ENCODE peak calls at places on chromosomes 5 and 9, in ten cellular contexts. G is IMR-90, F is bronchial epithelial cell, E is cardiac fibroblast, H is epithelial cell of esophagus, T is spleen, Y is A549, Z is coronary artery, O is WTC11, U is AG04450. N is an unnamed sample.

GRCh38 chr9:36140086-36141084 is 3.9 kb downstream of the GLIPR2 start:
- DNase-seq in G (no peak), F (no peak), E (no peak), H (no peak), T (peak), Y (no peak), Z (no peak), O (no peak), U (no peak), N (no peak)

GRCh38 chr5:141867139-141867538 is 11.1 kb downstream of the PCDH1 start:
- DNase-seq in G (no peak), F (no peak), E (no peak), H (no peak), T (peak), Y (no peak), Z (no peak), O (no peak), U (no peak), N (no peak)

GRCh38 chr5:115432691-115433090 is 111.9 kb downstream of the FEM1C start:
- DNase-seq in G (peak), F (no peak), E (no peak), H (no peak), T (no peak), Y (no peak), Z (no peak), O (no peak), U (no peak), N (no peak)

GRCh38 chr5:72244862-72245371 is 75.1 kb downstream of the MRPS27 start:
- DNase-seq in G (peak), F (peak), E (peak), H (peak), T (no peak), Y (peak), Z (no peak), O (peak), U (no peak), N (no peak)

GRCh38 chr9:107635803-107636174 is 146.2 kb upstream of the KLF4 start:
- DNase-seq in G (no peak), F (no peak), E (no peak), H (no peak), T (no peak), Y (no peak), Z (no peak), O (no peak), U (no peak), N (no peak)

GRCh38 chr5:1736889-1737711 is 62.5 kb downstream of the MRPL36 start:
- DNase-seq in G (no peak), F (no peak), E (no peak), H (no peak), T (no peak), Y (no peak), Z (peak), O (no peak), U (no peak), N (no peak)

GRCh38 chr5:28896949-28897348 is 1858.6 kb upstream of the CDH9 start:
- DNase-seq in G (no peak), F (peak), E (peak), H (peak), T (no peak), Y (peak), Z (no peak), O (no peak), U (no peak), N (no peak)

GRCh38 chr9:37027582-37028424 is 6.3 kb downstream of the PAX5 start:
- DNase-seq in G (peak), F (peak), E (peak), H (peak), T (peak), Y (peak), Z (no peak), O (peak), U (peak), N (peak)

GRCh38 chr9:98808411-98808815 is 943 bp downstream of the GALNT12 start:
- DNase-seq in G (no peak), F (no peak), E (no peak), H (no peak), T (no peak), Y (no peak), Z (no peak), O (no peak), U (no peak), N (peak)

GRCh38 chr5:16894236-16895057 is 41.6 kb downstream of the MYO10 start:
- DNase-seq in G (peak), F (peak), E (peak), H (peak), T (no peak), Y (peak), Z (no peak), O (no peak), U (peak), N (peak)

GRCh38 chr9:75962186-75963036 is 71.9 kb downstream of the PCSK5 start:
- DNase-seq in G (no peak), F (no peak), E (no peak), H (peak), T (no peak), Y (no peak), Z (no peak), O (no peak), U (no peak), N (peak)

GRCh38 chr9:90034071-90034470 is 429.3 kb downstream of the GADD45G start:
- DNase-seq in G (no peak), F (peak), E (no peak), H (peak), T (no peak), Y (no peak), Z (no peak), O (no peak), U (no peak), N (no peak)

GRCh38 chr5:150436141-150436680 is 13.3 kb downstream of the RPS14 start:
- DNase-seq in G (peak), F (peak), E (peak), H (peak), T (peak), Y (peak), Z (peak), O (peak), U (peak), N (peak)

GRCh38 chr9:70498866-70499265 is 84.4 kb upstream of the KLF9 start:
- DNase-seq in G (no peak), F (no peak), E (no peak), H (no peak), T (no peak), Y (no peak), Z (no peak), O (no peak), U (no peak), N (no peak)

GRCh38 chr5:127027539-127027938 is 2.8 kb downstream of the MARCHF3 start:
- DNase-seq in G (no peak), F (no peak), E (no peak), H (no peak), T (no peak), Y (no peak), Z (no peak), O (no peak), U (no peak), N (no peak)

GRCh38 chr5:1118738-1119137 is 6.9 kb upstream of the SLC12A7 start:
- DNase-seq in G (no peak), F (no peak), E (no peak), H (no peak), T (no peak), Y (no peak), Z (no peak), O (no peak), U (no peak), N (no peak)

GRCh38 chr5:113110117-113110516 is 133.5 kb downstream of the DCP2 start:
- DNase-seq in G (no peak), F (no peak), E (no peak), H (no peak), T (no peak), Y (no peak), Z (no peak), O (no peak), U (no peak), N (no peak)

GRCh38 chr5:73066466-73066865 is 53.9 kb upstream of the TMEM171 start:
- DNase-seq in G (peak), F (no peak), E (peak), H (no peak), T (no peak), Y (no peak), Z (no peak), O (no peak), U (peak), N (no peak)

GRCh38 chr5:133925866-133926488 is 42.4 kb downstream of the C5orf15 start:
- DNase-seq in G (peak), F (peak), E (peak), H (peak), T (no peak), Y (no peak), Z (no peak), O (no peak), U (no peak), N (no peak)

GRCh38 chr5:132190161-132190817 is 37.4 kb downstream of the P4HA2 start:
- DNase-seq in G (peak), F (peak), E (peak), H (peak), T (no peak), Y (peak), Z (no peak), O (no peak), U (peak), N (no peak)

GRCh38 chr5:177608243-177609075 is 8.5 kb downstream of the B4GALT7 start:
- DNase-seq in G (no peak), F (no peak), E (no peak), H (no peak), T (no peak), Y (no peak), Z (peak), O (no peak), U (no peak), N (no peak)

DNA sequence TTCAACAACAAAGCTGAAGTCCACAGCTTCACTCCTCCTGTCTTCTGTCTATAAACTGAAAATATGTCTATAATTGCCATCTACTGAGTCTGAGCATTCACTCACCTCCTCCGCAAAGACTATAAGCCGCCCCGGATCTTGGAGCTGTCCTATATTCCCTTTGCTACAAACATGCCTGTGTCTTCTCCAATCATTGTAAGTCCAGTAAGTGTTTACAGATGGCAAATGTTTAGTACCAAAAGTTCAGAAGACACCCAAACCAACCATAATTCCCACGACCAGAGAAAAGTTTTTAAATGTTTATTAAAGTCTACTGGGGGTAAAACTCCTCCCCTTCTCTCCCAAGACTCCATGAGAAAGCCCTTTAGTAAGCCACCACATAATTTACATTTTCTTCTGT is 80.9 kb downstream of the EBF1 start:
- DNase-seq in G (no peak), F (no peak), E (no peak), H (no peak), T (no peak), Y (no peak), Z (no peak), O (no peak), U (no peak), N (no peak)
- TF ChIP-seq CTCF in G (no peak), F (no peak), E (no peak), H (no peak), T (no peak), Y (no peak), Z (no peak), O (no peak), U (no peak), N (no peak)

DNA sequence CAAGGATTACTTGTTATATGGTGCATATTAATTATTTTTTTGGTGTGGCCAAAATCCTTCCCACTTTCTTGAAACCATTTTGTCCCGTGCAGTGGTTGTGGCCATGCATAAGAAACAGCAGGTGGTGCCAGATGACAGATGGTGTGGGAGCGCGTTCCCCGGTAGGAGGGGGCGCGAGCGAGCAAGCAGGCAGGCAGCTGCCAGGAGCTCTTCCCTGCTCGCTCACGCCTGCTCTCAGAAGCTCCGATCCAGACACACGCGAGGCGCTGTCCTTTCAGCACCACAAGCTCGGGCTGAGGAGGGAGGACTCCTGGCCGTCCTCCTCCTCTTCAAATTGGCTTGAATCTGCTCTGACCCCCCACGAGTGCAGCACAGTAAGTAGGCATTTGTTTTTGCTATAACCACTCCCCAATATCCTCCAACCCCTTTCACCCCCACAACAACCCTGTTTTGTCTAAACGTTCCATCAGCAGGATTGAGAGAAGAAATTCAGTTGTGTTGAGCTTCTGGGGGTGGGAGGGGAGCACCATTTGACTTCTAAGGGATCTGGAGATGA is at the start of gene NSG2:
- DNase-seq in G (peak), F (peak), E (peak), H (peak), T (no peak), Y (peak), Z (no peak), O (peak), U (peak), N (peak)
- TF ChIP-seq CTCF in G (peak), F (peak), E (peak), H (peak), T (peak), Y (peak), Z (peak), O (no peak), U (peak), N (peak)

DNA sequence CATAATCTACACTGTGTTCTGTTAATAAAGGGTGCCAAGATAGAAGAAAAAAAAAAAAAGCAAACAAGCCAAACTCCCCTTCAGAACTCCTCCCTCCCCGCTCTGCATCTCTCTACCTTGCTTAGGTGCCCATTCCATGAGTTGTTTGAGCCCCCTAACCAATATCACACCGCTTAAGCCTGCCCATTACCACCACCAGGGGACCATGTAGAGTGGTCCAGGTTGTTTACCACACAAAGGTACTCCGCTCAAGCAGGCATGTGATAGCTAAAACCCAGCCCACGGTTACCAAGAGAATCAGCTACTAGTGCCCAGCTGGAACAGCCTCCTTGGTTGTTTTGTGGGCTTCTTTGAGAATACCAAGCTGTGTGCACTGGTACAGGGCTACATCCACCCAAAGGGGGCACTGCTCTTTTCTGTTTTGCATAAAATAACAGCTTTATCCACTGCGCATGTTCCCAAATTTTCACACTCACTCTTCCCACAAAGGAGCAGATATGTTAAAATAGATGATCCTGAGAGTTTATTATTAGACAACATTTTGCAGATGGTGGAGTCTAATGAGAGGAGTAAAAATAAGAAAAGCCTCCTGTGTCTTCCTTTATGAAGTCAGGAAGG is 304.1 kb downstream of the DEPDC1B start:
- DNase-seq in G (no peak), F (no peak), E (no peak), H (no peak), T (no peak), Y (no peak), Z (no peak), O (peak), U (no peak), N (no peak)
- TF ChIP-seq CTCF in G (peak), F (no peak), E (no peak), H (no peak), T (no peak), Y (no peak), Z (no peak), O (no peak), U (no peak), N (no peak)

GRCh38 chr9:93586290-93587057 is 10.1 kb downstream of the PHF2 start:
- DNase-seq in G (no peak), F (no peak), E (no peak), H (no peak), T (no peak), Y (no peak), Z (peak), O (no peak), U (no peak), N (no peak)
- TF ChIP-seq CTCF in G (no peak), F (no peak), E (no peak), H (no peak), T (no peak), Y (no peak), Z (no peak), O (no peak), U (no peak), N (no peak)